ENCODE peak calls at places on chromosomes 6 and 20, in six cellular contexts. F is cardiac muscle cell, H is A549, V is heart right ventricle, A is PC-3, R is body of pancreas. Y is an unnamed sample.

GRCh38 chr6:76771076-76771634 is 692.1 kb downstream of the HTR1B start:
- DNase-seq in F (no peak), H (no peak), A (no peak), V (peak), R (peak), Y (no peak)

GRCh38 chr20:10115021-10115420 is 80.2 kb downstream of the ANKEF1 start:
- DNase-seq in R (no peak), A (peak), H (no peak), F (no peak), V (no peak), Y (peak)

GRCh38 chr6:163327936-163328335 is 86.6 kb upstream of the QKI start:
- DNase-seq in R (no peak), V (no peak), H (no peak), F (no peak), A (no peak), Y (no peak)

GRCh38 chr6:125154184-125155135 is 887 bp downstream of the TPD52L1 start:
- DNase-seq in A (peak), H (peak), R (peak), F (peak), V (no peak), Y (peak)

GRCh38 chr6:105359419-105360366 is 43.2 kb downstream of the PREP start:
- DNase-seq in V (no peak), R (no peak), H (peak), A (peak), F (peak), Y (peak)

GRCh38 chr6:52108128-52108527 is 20.7 kb upstream of the PKHD1 start:
- DNase-seq in H (no peak), V (no peak), R (no peak), A (no peak), F (no peak), Y (no peak)

GRCh38 chr20:20712004-20712473 is 405 bp downstream of the RALGAPA2 start:
- DNase-seq in F (peak), R (peak), H (no peak), V (peak), A (no peak), Y (no peak)

GRCh38 chr6:130766239-130767144 is 60.7 kb upstream of the SMLR1 start:
- DNase-seq in R (no peak), A (no peak), H (no peak), F (peak), V (no peak), Y (no peak)

GRCh38 chr20:32648761-32649615 is 24.8 kb downstream of the C20orf203 start:
- DNase-seq in R (no peak), H (no peak), V (no peak), F (no peak), A (peak), Y (peak)

GRCh38 chr6:13671742-13672141 is 39.9 kb downstream of the RANBP9 start:
- DNase-seq in F (no peak), V (no peak), A (no peak), H (no peak), R (no peak), Y (no peak)

GRCh38 chr6:112618796-112619195 is 271.7 kb downstream of the RFPL4B start:
- DNase-seq in R (no peak), F (peak), A (peak), H (no peak), V (no peak), Y (no peak)

GRCh38 chr6:79872986-79873385 is 74.4 kb downstream of the ELOVL4 start:
- DNase-seq in F (no peak), R (no peak), H (no peak), V (no peak), A (peak), Y (peak)

GRCh38 chr20:62305149-62305764 is 2.5 kb downstream of the ADRM1 start:
- DNase-seq in F (no peak), H (peak), V (no peak), A (peak), R (peak), Y (no peak)

GRCh38 chr6:155955038-155955437 is 499.4 kb upstream of the NOX3 start:
- DNase-seq in F (no peak), H (no peak), A (no peak), R (no peak), V (no peak), Y (no peak)

GRCh38 chr6:51467231-51467952 is 620.0 kb downstream of the PKHD1 start:
- DNase-seq in A (no peak), R (no peak), V (no peak), H (no peak), F (no peak), Y (no peak)

GRCh38 chr20:16428112-16428511 is 145.1 kb downstream of the KIF16B start:
- DNase-seq in A (no peak), H (no peak), F (no peak), V (no peak), R (no peak), Y (no peak)

GRCh38 chr6:4394786-4395185 is 259.4 kb upstream of the ECI2 start:
- DNase-seq in H (no peak), F (no peak), A (peak), R (no peak), V (no peak), Y (no peak)

GRCh38 chr6:4398806-4399205 is 263.4 kb upstream of the ECI2 start:
- DNase-seq in A (no peak), V (no peak), H (no peak), F (no peak), R (no peak), Y (no peak)

GRCh38 chr6:4395386-4395785 is 260.0 kb upstream of the ECI2 start:
- DNase-seq in A (no peak), V (no peak), R (no peak), F (no peak), H (no peak), Y (no peak)

GRCh38 chr6:4397307-4397706 is 261.9 kb upstream of the ECI2 start:
- DNase-seq in R (no peak), H (no peak), A (no peak), F (no peak), V (peak), Y (no peak)

GRCh38 chr6:4396032-4396431 is 260.7 kb upstream of the ECI2 start:
- DNase-seq in H (no peak), R (no peak), V (no peak), A (peak), F (no peak), Y (no peak)
- TF ChIP-seq CTCF in H (no peak), R (no peak), V (no peak), A (peak), F (no peak), Y (no peak)

GRCh38 chr6:39801456-39802251 is 9.5 kb downstream of the DAAM2 start:
- DNase-seq in R (no peak), H (no peak), V (no peak), A (no peak), F (no peak), Y (no peak)

GRCh38 chr6:39804666-39805065 is 12.5 kb downstream of the DAAM2 start:
- DNase-seq in F (no peak), R (no peak), H (no peak), V (no peak), A (peak), Y (peak)

GRCh38 chr6:39808934-39809333 is 16.8 kb downstream of the DAAM2 start:
- DNase-seq in F (no peak), A (no peak), H (no peak), V (no peak), R (no peak), Y (no peak)

GRCh38 chr6:39803872-39804271 is 11.7 kb downstream of the DAAM2 start:
- DNase-seq in V (no peak), H (no peak), R (no peak), F (no peak), A (no peak), Y (no peak)

GRCh38 chr6:39806277-39806676 is 14.1 kb downstream of the DAAM2 start:
- DNase-seq in F (no peak), H (no peak), R (no peak), V (no peak), A (no peak), Y (no peak)
- H3K27ac ChIP-seq in F (no peak), H (no peak), R (no peak), V (no peak), A (no peak), Y (no peak)

GRCh38 chr20:53370345-53370961 is 223.2 kb downstream of the ZNF217 start:
- DNase-seq in R (no peak), H (no peak), V (no peak), A (no peak), F (no peak), Y (no peak)
- TF ChIP-seq CTCF in R (no peak), H (no peak), V (no peak), A (no peak), F (no peak), Y (no peak)

GRCh38 chr6:116424001-116424400 is 37.2 kb upstream of the CALHM6 start:
- DNase-seq in R (no peak), A (peak), H (no peak), V (no peak), F (no peak), Y (peak)
- H3K27ac ChIP-seq in R (no peak), A (no peak), H (no peak), V (no peak), F (no peak), Y (peak)

GRCh38 chr6:96469312-96469711 is 52.3 kb upstream of the UFL1 start:
- DNase-seq in R (no peak), A (no peak), F (no peak), V (no peak), H (no peak), Y (no peak)

GRCh38 chr6:96470296-96470695 is 51.3 kb upstream of the UFL1 start:
- DNase-seq in R (no peak), F (no peak), V (no peak), H (no peak), A (no peak), Y (no peak)

GRCh38 chr6:96467814-96468213 is 53.8 kb upstream of the UFL1 start:
- DNase-seq in A (no peak), V (no peak), R (no peak), H (no peak), F (no peak), Y (no peak)

GRCh38 chr6:96468281-96468680 is 53.3 kb upstream of the UFL1 start:
- DNase-seq in H (no peak), V (no peak), F (no peak), R (no peak), A (no peak), Y (no peak)

GRCh38 chr6:96468681-96469224 is 52.9 kb upstream of the UFL1 start:
- DNase-seq in F (no peak), A (peak), R (peak), H (no peak), V (no peak), Y (no peak)
- TF ChIP-seq CTCF in F (no peak), A (peak), R (peak), H (peak), V (no peak), Y (peak)

GRCh38 chr6:132752255-132752654 is 5.4 kb downstream of the VNN2 start:
- DNase-seq in H (no peak), V (no peak), A (peak), F (no peak), R (no peak), Y (peak)
- H3K27ac ChIP-seq in H (no peak), V (no peak), A (no peak), F (no peak), R (no peak), Y (no peak)

GRCh38 chr6:146890644-146891434 is 292.1 kb downstream of the ADGB start:
- DNase-seq in H (no peak), F (no peak), R (no peak), V (no peak), A (no peak), Y (no peak)
- TF ChIP-seq CTCF in H (no peak), F (no peak), R (no peak), V (no peak), A (no peak), Y (peak)

DNA sequence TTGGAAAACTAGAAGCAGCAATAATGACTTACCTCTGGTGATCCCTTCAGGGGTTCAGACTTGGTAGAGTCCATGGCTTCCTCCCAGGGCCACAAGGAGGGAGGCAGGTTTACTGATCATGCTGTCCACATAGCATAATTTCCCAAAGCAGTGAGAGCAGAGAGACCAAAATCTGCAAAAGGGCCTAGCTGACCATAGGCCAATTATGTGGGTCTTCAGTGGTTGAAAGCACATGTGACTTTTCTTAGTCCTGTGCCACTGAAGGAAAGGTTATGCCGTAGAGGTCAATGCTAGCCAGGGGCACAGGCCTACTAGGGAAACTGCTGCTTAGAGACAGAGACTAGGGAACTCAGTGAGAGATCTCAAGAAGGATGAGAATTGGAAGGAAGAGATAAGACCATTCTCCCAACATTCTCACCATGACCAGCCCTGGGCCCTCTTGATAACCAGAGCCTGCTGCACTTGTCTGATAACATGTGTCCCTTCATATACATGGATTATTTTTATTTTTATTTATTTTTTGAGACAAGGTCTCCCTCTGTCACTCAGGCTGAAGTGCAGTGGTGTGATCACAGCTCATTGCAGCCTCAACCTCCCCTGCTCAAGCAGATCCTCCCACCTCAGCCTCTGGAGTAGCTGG is 2.0 kb upstream of the GTPBP2 start:
- DNase-seq in R (no peak), F (no peak), V (no peak), A (no peak), H (no peak), Y (no peak)
- H3K27ac ChIP-seq in R (no peak), F (peak), V (peak), A (peak), H (peak), Y (no peak)